ENCODE peak calls at places on chromosomes 4 and X, in six cellular contexts. Z, F, U, S, O and G are unnamed samples.

GRCh38 chr4:108834167-108834566 is 71.3 kb upstream of the ETNPPL start:
- DNase-seq in S (no peak), O (no peak), Z (peak), F (peak), U (peak), G (peak)

GRCh38 chr4:175884048-175884447 is 72.0 kb upstream of the GPM6A start:
- DNase-seq in S (no peak), U (no peak), Z (peak), O (no peak), F (no peak), G (no peak)

GRCh38 chr4:1171306-1172227 is 816 bp downstream of the SPON2 start:
- DNase-seq in O (no peak), U (no peak), S (no peak), Z (no peak), F (no peak), G (peak)

GRCh38 chr4:125582302-125582701 is 267.5 kb downstream of the FAT4 start:
- DNase-seq in Z (peak), O (no peak), U (no peak), S (no peak), F (peak), G (peak)

GRCh38 chrX:143634373-143634685 is 1.6 kb downstream of the SLITRK4 start:
- DNase-seq in S (no peak), F (no peak), U (no peak), Z (no peak), O (no peak), G (peak)

GRCh38 chr4:182493377-182493776 is 250.2 kb downstream of the TENM3 start:
- DNase-seq in S (no peak), O (no peak), U (no peak), F (no peak), Z (no peak), G (no peak)

GRCh38 chr4:153156263-153156662 is 48.0 kb upstream of the TRIM2 start:
- DNase-seq in U (peak), Z (no peak), O (peak), F (no peak), S (no peak), G (no peak)

GRCh38 chr4:153115322-153116100 is 88.7 kb upstream of the TRIM2 start:
- DNase-seq in O (peak), U (no peak), Z (peak), S (peak), F (peak), G (peak)

GRCh38 chrX:154602226-154602625 is 16.9 kb downstream of the CTAG1B start:
- DNase-seq in F (no peak), Z (no peak), U (no peak), O (no peak), S (no peak), G (no peak)

GRCh38 chrX:105876658-105877057 is 54.3 kb downstream of the NRK start:
- DNase-seq in O (peak), F (peak), S (peak), U (peak), Z (peak), G (peak)

GRCh38 chr4:98642991-98643426 is 15.4 kb downstream of the TSPAN5 start:
- DNase-seq in U (no peak), F (peak), Z (peak), S (peak), O (no peak), G (peak)

GRCh38 chr4:81746071-81746470 is 274.4 kb upstream of the RASGEF1B start:
- DNase-seq in U (no peak), Z (no peak), F (no peak), S (no peak), O (no peak), G (no peak)

GRCh38 chr4:119212964-119213606 is 572 bp downstream of the USP53 start:
- DNase-seq in O (peak), Z (peak), S (peak), U (peak), F (peak), G (peak)

GRCh38 chrX:56572975-56573374 is 9.5 kb downstream of the UBQLN2 start:
- DNase-seq in Z (no peak), U (no peak), S (no peak), O (no peak), F (no peak), G (peak)

GRCh38 chr4:40333921-40334352 is 1.2 kb upstream of the CHRNA9 start:
- DNase-seq in Z (peak), O (no peak), F (peak), S (peak), U (no peak), G (peak)

GRCh38 chr4:85127653-85128052 is 161.2 kb upstream of the WDFY3 start:
- DNase-seq in F (no peak), U (peak), S (peak), Z (peak), O (peak), G (peak)

GRCh38 chrX:38754102-38754790 is 47.0 kb upstream of the MID1IP1 start:
- DNase-seq in U (peak), F (peak), O (peak), S (peak), Z (peak), G (peak)

GRCh38 chrX:131289527-131289926 is 421 bp upstream of the IGSF1 start:
- DNase-seq in S (no peak), U (no peak), Z (no peak), O (no peak), F (no peak), G (no peak)

GRCh38 chrX:66232296-66232695 is 68.2 kb downstream of the HEPH start:
- DNase-seq in Z (no peak), O (no peak), U (no peak), F (no peak), S (no peak), G (no peak)

GRCh38 chrX:11704725-11705495 is 39.2 kb upstream of the ARHGAP6 start:
- DNase-seq in O (no peak), S (no peak), F (peak), Z (peak), U (no peak), G (no peak)

GRCh38 chr4:142615324-142615665 is 230.8 kb downstream of the INPP4B start:
- DNase-seq in Z (peak), F (peak), U (no peak), O (no peak), S (no peak), G (peak)

GRCh38 chr4:66568001-66568400 is 897.7 kb upstream of the EPHA5 start:
- DNase-seq in U (no peak), O (no peak), F (no peak), Z (no peak), S (no peak), G (no peak)

GRCh38 chr4:66567551-66567950 is 897.3 kb upstream of the EPHA5 start:
- DNase-seq in F (no peak), U (no peak), O (no peak), Z (no peak), S (no peak), G (peak)

GRCh38 chr4:66568431-66568830 is 898.1 kb upstream of the EPHA5 start:
- DNase-seq in U (no peak), Z (no peak), O (no peak), S (no peak), F (no peak), G (peak)

GRCh38 chr4:66564901-66565648 is 894.8 kb upstream of the EPHA5 start:
- DNase-seq in U (no peak), S (no peak), Z (peak), F (peak), O (no peak), G (peak)

GRCh38 chr4:66565796-66566195 is 895.5 kb upstream of the EPHA5 start:
- DNase-seq in U (no peak), F (peak), Z (peak), S (no peak), O (no peak), G (peak)
- H3K4me3 ChIP-seq in U (no peak), F (no peak), Z (no peak), S (no peak), O (no peak), G (no peak)

GRCh38 chr4:69025191-69025998 is 70.9 kb upstream of the UGT2B7 start:
- DNase-seq in Z (peak), O (peak), F (no peak), U (peak), S (peak), G (peak)
- TF ChIP-seq CTCF in Z (peak), O (peak), F (no peak), U (no peak), S (peak), G (peak)

GRCh38 chr4:168610911-168611530 is 114.2 kb downstream of the PALLD start:
- DNase-seq in Z (no peak), F (peak), U (no peak), S (no peak), O (peak), G (no peak)

GRCh38 chr4:168615294-168615693 is 118.4 kb downstream of the PALLD start:
- DNase-seq in Z (peak), S (no peak), F (peak), O (no peak), U (no peak), G (no peak)

GRCh38 chr4:168614316-168615057 is 117.6 kb downstream of the PALLD start:
- DNase-seq in O (no peak), Z (no peak), F (peak), U (no peak), S (no peak), G (no peak)

GRCh38 chr4:168613869-168614268 is 117.0 kb downstream of the PALLD start:
- DNase-seq in U (no peak), Z (no peak), F (no peak), S (no peak), O (no peak), G (no peak)

DNA sequence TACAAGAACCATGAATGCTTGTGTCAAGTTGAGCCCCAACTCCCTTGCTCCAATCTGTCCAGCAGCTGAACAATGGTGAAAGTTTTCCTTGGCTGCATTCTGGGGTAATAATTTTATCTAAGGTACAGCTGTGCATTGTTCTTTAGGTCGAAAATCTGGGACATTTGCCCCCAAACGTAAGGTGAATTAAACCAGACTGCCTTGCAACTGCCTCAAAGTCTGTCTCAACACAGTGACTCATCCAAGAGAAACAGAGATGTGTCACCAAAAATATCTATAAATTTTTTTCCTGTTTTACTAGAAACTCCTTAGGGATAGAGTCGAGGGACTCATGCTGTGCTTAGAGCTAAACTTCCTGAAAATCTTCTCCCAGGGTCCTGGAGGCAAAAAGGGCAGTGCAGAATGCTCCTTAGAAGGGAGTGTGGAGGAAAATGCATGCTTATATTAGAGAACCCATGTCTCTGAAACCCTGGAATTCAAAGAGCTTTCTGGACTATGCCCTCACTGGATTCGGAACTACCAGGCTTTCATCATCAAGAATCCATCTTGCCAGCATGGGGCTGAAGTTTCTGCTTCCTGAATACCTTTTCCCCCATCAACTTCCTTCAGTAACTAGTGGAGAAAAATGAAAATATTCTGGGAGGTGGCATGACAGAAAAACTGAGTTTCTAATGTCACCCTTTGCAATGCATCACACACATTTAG is 115.7 kb downstream of the PALLD start:
- DNase-seq in F (peak), U (no peak), Z (peak), O (peak), S (no peak), G (peak)
- H3K4me3 ChIP-seq in F (no peak), U (no peak), Z (no peak), O (no peak), S (peak), G (no peak)

DNA sequence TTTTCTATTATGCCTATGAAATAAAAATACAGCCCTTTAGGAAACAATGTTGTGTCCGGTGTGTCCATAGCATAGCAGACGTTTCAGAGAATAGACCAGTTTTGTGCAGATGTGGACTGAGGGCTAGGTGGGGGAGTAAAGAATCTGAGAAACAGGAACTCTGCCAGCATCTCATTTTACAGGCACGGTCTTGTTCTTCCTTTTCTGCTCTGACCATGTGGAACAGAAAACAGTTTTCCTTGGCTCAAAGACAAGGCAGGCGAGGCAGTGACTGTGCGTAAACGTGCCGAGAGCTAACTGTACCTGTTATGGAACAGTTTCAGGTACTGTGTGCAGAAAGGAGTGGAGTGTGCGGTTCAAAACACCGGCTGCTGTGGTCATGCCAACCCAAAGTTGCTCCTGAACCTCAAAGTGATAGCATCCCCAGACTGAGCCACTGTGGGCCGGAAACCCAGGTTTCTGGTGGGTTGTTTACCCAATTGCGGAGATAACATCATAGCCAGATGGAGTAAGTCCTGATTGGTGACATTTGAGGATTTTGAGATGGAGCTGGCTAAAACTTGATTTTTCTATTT is 20.2 kb downstream of the CNGA2 start:
- DNase-seq in S (no peak), F (no peak), Z (peak), U (no peak), O (no peak), G (peak)
- TF ChIP-seq CTCF in S (no peak), F (no peak), Z (no peak), U (no peak), O (no peak), G (no peak)

GRCh38 chr4:52789774-52790173 is 38.5 kb upstream of the ERVMER34-1 start:
- DNase-seq in U (no peak), O (no peak), S (no peak), Z (no peak), F (no peak), G (no peak)
- H3K4me3 ChIP-seq in U (no peak), O (no peak), S (no peak), Z (no peak), F (no peak), G (no peak)